ENCODE peak calls at places on chromosomes 12 and 14, in ten cellular contexts. K is NCI-H2081; S is stimulated activated CD4-positive, alpha-beta T cell treated with anti-CD3 and anti-CD28 coated beads, TNF-alpha, amount 100 ng/mL, for 4 hours; O is Daoy; D is IMR-90; I is HuH-7; L is ELF-1; A is T-helper 1 cell; Z is breast epithelium; M is heart right ventricle. Q is an unnamed sample.
A peak's percentile ranks its signal among the peaks of the same experiment; 100 is the strongest.

GRCh38 chr14:70857499-70857895 is 48.2 kb upstream of the MAP3K9 start:
- DNase-seq in M (no peak), Z (no peak), K (no peak), I (no peak), S (no peak), D (peak; percentile 16), O (peak; percentile 61), A (no peak), L (no peak), Q (no peak)

GRCh38 chr12:49541911-49542505 is 3.2 kb downstream of the KCNH3 start:
- DNase-seq in K (no peak), S (no peak), D (no peak), A (no peak), Z (no peak), O (no peak), M (no peak), L (no peak), I (no peak), Q (no peak)

GRCh38 chr12:111022386-111022785 is 102.0 kb upstream of the MYL2 start:
- DNase-seq in L (no peak), I (no peak), A (no peak), D (no peak), S (no peak), O (no peak), K (no peak), Z (no peak), M (no peak), Q (no peak)

GRCh38 chr12:67590122-67590795 is 58.3 kb upstream of the DYRK2 start:
- DNase-seq in M (no peak), L (no peak), S (no peak), A (peak; percentile 8), O (no peak), Z (no peak), K (no peak), I (no peak), D (no peak), Q (no peak)

GRCh38 chr12:55742719-55743130 is at the start of gene GDF11:
- DNase-seq in M (peak; percentile 79), K (peak; percentile 82), L (peak; percentile 75), Z (no peak), O (peak; percentile 82), D (peak; percentile 74), I (peak; percentile 92), S (peak; percentile 52), A (peak; percentile 70), Q (peak; percentile 79)

GRCh38 chr14:23877111-23877510 is 76.5 kb upstream of the DHRS4 start:
- DNase-seq in Z (no peak), O (no peak), S (no peak), L (no peak), A (no peak), M (no peak), K (no peak), I (no peak), D (no peak), Q (no peak)

GRCh38 chr12:124446364-124446763 is 121.0 kb downstream of the NCOR2 start:
- DNase-seq in Z (no peak), S (no peak), A (no peak), L (no peak), O (no peak), D (no peak), I (no peak), K (no peak), M (peak; percentile 1), Q (no peak)

GRCh38 chr12:89067436-89067835 is 284.9 kb downstream of the DUSP6 start:
- DNase-seq in L (no peak), M (no peak), A (no peak), D (peak; percentile 94), K (no peak), I (no peak), O (peak; percentile 81), Z (no peak), S (no peak), Q (peak; percentile 84)

GRCh38 chr14:75307700-75308379 is 29.2 kb downstream of the FOS start:
- DNase-seq in D (peak; percentile 76), M (peak; percentile 87), L (peak; percentile 93), I (peak; percentile 46), O (peak; percentile 85), A (peak; percentile 69), Z (peak; percentile 72), S (peak; percentile 42), K (peak; percentile 85), Q (peak; percentile 94)

GRCh38 chr12:125683748-125684381 is 618.6 kb downstream of the AACS start:
- DNase-seq in M (no peak), D (no peak), K (peak; percentile 16), A (no peak), L (peak; percentile 80), S (no peak), Z (no peak), O (peak; percentile 26), I (peak; percentile 10), Q (no peak)

GRCh38 chr12:117344716-117345115 is 16.7 kb downstream of the NOS1 start:
- DNase-seq in K (no peak), M (no peak), Z (no peak), L (no peak), S (no peak), I (no peak), A (no peak), D (no peak), O (no peak), Q (no peak)

GRCh38 chr14:41570415-41571155 is 36.1 kb upstream of the LRFN5 start:
- DNase-seq in M (no peak), S (no peak), A (no peak), D (no peak), Z (no peak), L (no peak), I (no peak), O (no peak), K (peak; percentile 49), Q (peak; percentile 18)

GRCh38 chr12:51470116-51470515 is 45.5 kb downstream of the SLC4A8 start:
- DNase-seq in D (no peak), M (no peak), K (no peak), A (no peak), S (no peak), O (no peak), L (no peak), I (no peak), Z (no peak), Q (no peak)

GRCh38 chr14:71341160-71341559 is 433.9 kb downstream of the PCNX1 start:
- DNase-seq in A (no peak), O (no peak), D (no peak), K (no peak), S (no peak), M (no peak), Z (no peak), L (no peak), I (no peak), Q (no peak)

Q was measured in cardiac muscle cell.